ENCODE peak calls at places on chromosomes 1 and 21, in ten cellular contexts. J, M, Y, T, X, Z, U, D, V and E are unnamed samples.
A peak's percentile ranks its signal among the peaks of the same experiment; 100 is the strongest.

GRCh38 chr1:42176902-42177519 is 12.5 kb upstream of the GUCA2A start:
- DNase-seq in D (no peak), M (no peak), Y (peak; percentile 56), U (peak; percentile 63), X (peak; percentile 55), T (peak; percentile 69), V (peak; percentile 39), Z (peak; percentile 66), J (peak; percentile 50), E (peak; percentile 76)

GRCh38 chr1:6497215-6497866 is 5.9 kb upstream of the PLEKHG5 start:
- DNase-seq in T (peak; percentile 77), U (peak; percentile 61), Z (peak; percentile 41), J (peak; percentile 50), X (peak; percentile 92), V (peak; percentile 63), D (no peak), M (no peak), Y (no peak), E (peak; percentile 97)

GRCh38 chr1:201226859-201227488 is 36.4 kb downstream of the IGFN1 start:
- DNase-seq in J (no peak), V (no peak), M (no peak), X (no peak), Y (no peak), Z (no peak), U (no peak), D (no peak), T (no peak), E (no peak)

GRCh38 chr1:3070654-3071506 is 1.9 kb downstream of the PRDM16 start:
- DNase-seq in D (no peak), V (no peak), Y (no peak), U (peak; percentile 26), J (peak; percentile 29), X (no peak), Z (no peak), T (no peak), M (no peak), E (peak; percentile 97)

GRCh38 chr1:236495359-236496120 is 28.2 kb upstream of the LGALS8 start:
- DNase-seq in D (no peak), V (no peak), Y (no peak), M (no peak), U (no peak), J (no peak), T (no peak), Z (no peak), X (no peak), E (no peak)

GRCh38 chr1:34460193-34460592 is 283.5 kb downstream of the C1orf94 start:
- DNase-seq in Y (peak; percentile 21), V (no peak), D (no peak), J (no peak), Z (no peak), U (peak; percentile 18), X (peak; percentile 37), T (peak; percentile 61), M (peak; percentile 15), E (no peak)

GRCh38 chr1:3998086-3998485 is 98.0 kb upstream of the C1orf174 start:
- DNase-seq in U (no peak), X (no peak), J (no peak), D (no peak), Y (no peak), Z (no peak), T (no peak), V (peak; percentile 1), M (no peak), E (no peak)

GRCh38 chr21:29384608-29385359 is 86.1 kb downstream of the BACH1 start:
- DNase-seq in M (no peak), D (no peak), U (no peak), Z (no peak), J (peak; percentile 34), V (no peak), T (no peak), X (no peak), Y (no peak), E (peak; percentile 14)

GRCh38 chr1:17933991-17934390 is 173.6 kb upstream of the IGSF21 start:
- DNase-seq in J (no peak), Z (no peak), D (no peak), Y (no peak), T (no peak), U (no peak), V (no peak), M (no peak), X (peak; percentile 83), E (no peak)

GRCh38 chr21:42570841-42571387 is 57.3 kb downstream of the SLC37A1 start:
- DNase-seq in Z (no peak), U (no peak), X (peak; percentile 75), T (peak; percentile 19), D (no peak), Y (peak; percentile 7), M (no peak), V (no peak), J (no peak), E (peak; percentile 50)

GRCh38 chr1:46527474-46528296 is 23.8 kb downstream of the KNCN start:
- DNase-seq in D (peak; percentile 64), V (peak; percentile 52), J (peak; percentile 48), U (peak; percentile 85), Y (peak; percentile 64), Z (peak; percentile 67), T (peak; percentile 79), M (no peak), X (peak; percentile 90), E (peak; percentile 99)

GRCh38 chr1:21089299-21089698 is 87.4 kb downstream of the EIF4G3 start:
- DNase-seq in M (no peak), X (no peak), Y (no peak), D (no peak), U (no peak), T (no peak), Z (no peak), V (no peak), J (no peak), E (no peak)

DNA sequence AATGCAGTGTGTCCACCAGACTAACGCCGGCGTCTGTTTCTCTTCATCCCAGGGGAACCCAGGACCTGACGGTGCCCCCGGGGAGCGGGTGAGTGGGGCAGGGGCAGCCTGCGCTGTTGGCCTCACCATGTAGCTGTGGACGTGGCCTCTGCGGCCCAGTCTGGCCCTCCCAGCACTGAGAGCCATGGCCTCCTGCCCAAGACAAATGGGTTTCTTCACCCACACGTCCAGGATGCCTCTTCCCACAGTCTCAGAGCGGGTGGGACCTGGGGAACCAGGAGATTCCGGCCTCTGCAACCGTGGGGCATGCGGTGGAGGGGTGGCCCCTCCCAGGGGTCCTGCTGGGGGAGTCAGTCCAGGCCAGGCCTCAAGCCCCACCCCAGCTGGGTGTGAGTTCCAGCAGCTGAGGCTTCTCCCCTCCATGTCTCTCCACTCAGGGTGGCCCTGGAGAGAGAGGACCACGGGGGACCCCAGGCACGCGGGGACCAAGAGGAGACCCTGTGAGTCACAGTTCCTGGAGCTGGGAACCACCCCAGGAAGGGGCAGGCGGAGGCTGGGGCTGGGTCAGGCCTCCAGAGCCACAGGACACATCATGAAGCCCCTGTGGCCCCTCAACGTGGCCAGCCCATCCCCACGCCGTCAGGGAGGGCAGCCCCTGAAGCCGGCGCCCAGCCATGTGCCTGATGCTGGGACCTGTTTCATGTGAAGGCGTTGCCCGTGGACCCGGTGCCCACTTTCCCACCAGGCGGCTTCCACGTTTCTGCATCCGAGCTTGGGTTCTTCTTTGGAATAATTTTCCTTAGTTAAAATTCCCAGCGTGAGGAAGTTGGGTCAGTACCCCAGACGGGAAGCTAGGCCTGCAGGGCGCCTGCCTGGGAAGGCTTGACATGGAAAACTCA is 11.0 kb downstream of the COL6A1 start:
- DNase-seq in U (peak; percentile 25), Y (no peak), V (no peak), J (no peak), T (no peak), Z (no peak), M (no peak), X (no peak), D (no peak), E (peak; percentile 87)
- H3K4me2 ChIP-seq in U (no peak overlapping the region), Y (no peak overlapping the region), V (no peak overlapping the region), J (no peak overlapping the region), T (no peak overlapping the region), Z (no peak overlapping the region), M (no peak overlapping the region), X (no peak overlapping the region), D (no peak overlapping the region), E (no peak overlapping the region)

GRCh38 chr1:19396280-19396679 is 84.2 kb downstream of the SLC66A1 start:
- DNase-seq in X (no peak), T (no peak), Y (no peak), M (no peak), J (no peak), V (no peak), U (no peak), D (no peak), Z (no peak), E (no peak)
- H3K9me3 ChIP-seq in X (no peaks in the 10 kb centered on the region), T (no peaks in the 10 kb centered on the region), Y (no peaks in the 10 kb centered on the region), M (no peaks in the 10 kb centered on the region), J (no peaks in the 10 kb centered on the region), V (no peaks in the 10 kb centered on the region), U (no peaks in the 10 kb centered on the region), D (no peaks in the 10 kb centered on the region), Z (no peaks in the 10 kb centered on the region), E (no peaks in the 10 kb centered on the region)

GRCh38 chr1:87872692-87873091 is 544.0 kb downstream of the LMO4 start:
- DNase-seq in T (no peak), U (no peak), M (no peak), V (no peak), X (no peak), Y (no peak), D (no peak), Z (no peak), J (no peak), E (no peak)
- H3K4me1 ChIP-seq in T (peaks cover 22% of the 10 kb centered on the region), U (peaks cover 20% of the 10 kb centered on the region), M (peaks cover 3% of the 10 kb centered on the region), V (peaks cover 4% of the 10 kb centered on the region), X (peaks cover 8% of the 10 kb centered on the region), Y (peaks cover 11% of the 10 kb centered on the region), D (peaks cover 22% of the 10 kb centered on the region), Z (peaks cover 9% of the 10 kb centered on the region), J (no peaks in the 10 kb centered on the region), E (peaks cover 4% of the 10 kb centered on the region)

DNA sequence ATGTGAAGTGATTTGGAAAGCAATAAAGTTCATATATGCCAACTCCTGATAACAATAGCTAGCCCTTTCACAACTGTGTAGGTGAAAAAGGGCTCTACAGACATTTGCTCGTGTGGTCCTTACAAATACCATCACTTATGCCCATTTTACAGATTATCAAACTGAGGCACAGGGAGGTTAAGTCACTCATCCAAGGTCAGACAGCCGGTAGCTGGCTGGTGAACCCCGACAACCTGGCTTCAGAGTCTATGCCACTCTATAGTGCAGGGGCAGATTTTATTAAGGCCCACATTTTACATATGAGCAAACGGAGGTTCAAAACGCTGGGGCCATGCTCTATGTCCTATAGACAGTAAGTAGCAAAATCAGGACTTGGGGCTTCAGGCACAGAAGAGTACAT is 280.5 kb downstream of the RRAGC start:
- DNase-seq in Z (no peak), Y (no peak), V (no peak), X (no peak), J (no peak), T (no peak), U (no peak), D (no peak), M (no peak), E (no peak)
- H3K4me2 ChIP-seq in Z (no peak overlapping the region), Y (no peak overlapping the region), V (no peak overlapping the region), X (no peak overlapping the region), J (no peak overlapping the region), T (no peak overlapping the region), U (no peak overlapping the region), D (no peak overlapping the region), M (no peak overlapping the region), E (no peak overlapping the region)